ENCODE peak calls at places on chromosomes 16 and 17, in six cellular contexts. One of them, this sample, is unnamed.

GRCh38 chr17:44212507-44213402 is 6.7 kb downstream of the UBTF start:
- DNase-seq in activated CD4-positive, alpha-beta T cell treated with anti-CD3 and anti-CD28 coated beads for 1 hour: no peak
- DNase-seq in stimulated activated CD4-positive, alpha-beta T cell treated with anti-CD3 and anti-CD28 coated beads, Interleukin-4, amount 100 ng/mL, for 24 hours: no peak
- DNase-seq in cardiac fibroblast: no peak
- DNase-seq in stimulated activated naive B cell treated with anti-CD40 and anti-IgM and Interleukin-4, amounts not matched to agents 10 μg/mL and 1 μg/mL and 100 μg/mL, for 72 hours: no peak
- DNase-seq in mammary epithelial cell: no peak
- DNase-seq in this sample: no peak

GRCh38 chr17:82477934-82478333 is 19.4 kb downstream of the NARF start:
- DNase-seq in cardiac fibroblast: no peak
- DNase-seq in mammary epithelial cell: no peak
- DNase-seq in stimulated activated naive B cell treated with anti-CD40 and anti-IgM and Interleukin-4, amounts not matched to agents 10 μg/mL and 1 μg/mL and 100 μg/mL, for 72 hours: no peak
- DNase-seq in stimulated activated CD4-positive, alpha-beta T cell treated with anti-CD3 and anti-CD28 coated beads, Interleukin-4, amount 100 ng/mL, for 24 hours: no peak
- DNase-seq in activated CD4-positive, alpha-beta T cell treated with anti-CD3 and anti-CD28 coated beads for 1 hour: no peak
- DNase-seq in this sample: no peak

GRCh38 chr17:19579867-19580565 is 46.4 kb downstream of the SLC47A1 start:
- DNase-seq in stimulated activated naive B cell treated with anti-CD40 and anti-IgM and Interleukin-4, amounts not matched to agents 10 μg/mL and 1 μg/mL and 100 μg/mL, for 72 hours: no peak
- DNase-seq in mammary epithelial cell: no peak
- DNase-seq in stimulated activated CD4-positive, alpha-beta T cell treated with anti-CD3 and anti-CD28 coated beads, Interleukin-4, amount 100 ng/mL, for 24 hours: no peak
- DNase-seq in activated CD4-positive, alpha-beta T cell treated with anti-CD3 and anti-CD28 coated beads for 1 hour: no peak
- DNase-seq in cardiac fibroblast: peak
- DNase-seq in this sample: no peak

GRCh38 chr17:48647103-48647963 is 21.2 kb upstream of the HOXB9 start:
- DNase-seq in activated CD4-positive, alpha-beta T cell treated with anti-CD3 and anti-CD28 coated beads for 1 hour: no peak
- DNase-seq in mammary epithelial cell: no peak
- DNase-seq in stimulated activated CD4-positive, alpha-beta T cell treated with anti-CD3 and anti-CD28 coated beads, Interleukin-4, amount 100 ng/mL, for 24 hours: no peak
- DNase-seq in stimulated activated naive B cell treated with anti-CD40 and anti-IgM and Interleukin-4, amounts not matched to agents 10 μg/mL and 1 μg/mL and 100 μg/mL, for 72 hours: no peak
- DNase-seq in cardiac fibroblast: no peak
- DNase-seq in this sample: no peak

GRCh38 chr17:13407381-13407780 is 194.3 kb downstream of the HS3ST3A1 start:
- DNase-seq in mammary epithelial cell: no peak
- DNase-seq in cardiac fibroblast: no peak
- DNase-seq in stimulated activated naive B cell treated with anti-CD40 and anti-IgM and Interleukin-4, amounts not matched to agents 10 μg/mL and 1 μg/mL and 100 μg/mL, for 72 hours: no peak
- DNase-seq in stimulated activated CD4-positive, alpha-beta T cell treated with anti-CD3 and anti-CD28 coated beads, Interleukin-4, amount 100 ng/mL, for 24 hours: no peak
- DNase-seq in activated CD4-positive, alpha-beta T cell treated with anti-CD3 and anti-CD28 coated beads for 1 hour: no peak
- DNase-seq in this sample: no peak

GRCh38 chr17:17044846-17045561 is 2.7 kb downstream of the MPRIP start:
- DNase-seq in cardiac fibroblast: peak
- DNase-seq in mammary epithelial cell: peak
- DNase-seq in stimulated activated naive B cell treated with anti-CD40 and anti-IgM and Interleukin-4, amounts not matched to agents 10 μg/mL and 1 μg/mL and 100 μg/mL, for 72 hours: no peak
- DNase-seq in activated CD4-positive, alpha-beta T cell treated with anti-CD3 and anti-CD28 coated beads for 1 hour: no peak
- DNase-seq in stimulated activated CD4-positive, alpha-beta T cell treated with anti-CD3 and anti-CD28 coated beads, Interleukin-4, amount 100 ng/mL, for 24 hours: no peak
- DNase-seq in this sample: no peak

GRCh38 chr16:27779719-27780161 is 229.8 kb downstream of the KATNIP start:
- DNase-seq in stimulated activated naive B cell treated with anti-CD40 and anti-IgM and Interleukin-4, amounts not matched to agents 10 μg/mL and 1 μg/mL and 100 μg/mL, for 72 hours: no peak
- DNase-seq in stimulated activated CD4-positive, alpha-beta T cell treated with anti-CD3 and anti-CD28 coated beads, Interleukin-4, amount 100 ng/mL, for 24 hours: no peak
- DNase-seq in cardiac fibroblast: peak
- DNase-seq in mammary epithelial cell: peak
- DNase-seq in activated CD4-positive, alpha-beta T cell treated with anti-CD3 and anti-CD28 coated beads for 1 hour: no peak
- DNase-seq in this sample: no peak

GRCh38 chr16:57039148-57039812 is 49.9 kb downstream of the NLRC5 start:
- DNase-seq in stimulated activated CD4-positive, alpha-beta T cell treated with anti-CD3 and anti-CD28 coated beads, Interleukin-4, amount 100 ng/mL, for 24 hours: peak
- DNase-seq in stimulated activated naive B cell treated with anti-CD40 and anti-IgM and Interleukin-4, amounts not matched to agents 10 μg/mL and 1 μg/mL and 100 μg/mL, for 72 hours: no peak
- DNase-seq in activated CD4-positive, alpha-beta T cell treated with anti-CD3 and anti-CD28 coated beads for 1 hour: no peak
- DNase-seq in mammary epithelial cell: no peak
- DNase-seq in cardiac fibroblast: peak
- DNase-seq in this sample: no peak

GRCh38 chr17:82648761-82649474 is 674 bp upstream of the WDR45B start:
- DNase-seq in stimulated activated CD4-positive, alpha-beta T cell treated with anti-CD3 and anti-CD28 coated beads, Interleukin-4, amount 100 ng/mL, for 24 hours: peak
- DNase-seq in activated CD4-positive, alpha-beta T cell treated with anti-CD3 and anti-CD28 coated beads for 1 hour: no peak
- DNase-seq in stimulated activated naive B cell treated with anti-CD40 and anti-IgM and Interleukin-4, amounts not matched to agents 10 μg/mL and 1 μg/mL and 100 μg/mL, for 72 hours: peak
- DNase-seq in mammary epithelial cell: no peak
- DNase-seq in cardiac fibroblast: no peak
- DNase-seq in this sample: peak

GRCh38 chr16:85363427-85363826 is 249.7 kb upstream of the GSE1 start:
- DNase-seq in cardiac fibroblast: no peak
- DNase-seq in stimulated activated naive B cell treated with anti-CD40 and anti-IgM and Interleukin-4, amounts not matched to agents 10 μg/mL and 1 μg/mL and 100 μg/mL, for 72 hours: no peak
- DNase-seq in mammary epithelial cell: no peak
- DNase-seq in stimulated activated CD4-positive, alpha-beta T cell treated with anti-CD3 and anti-CD28 coated beads, Interleukin-4, amount 100 ng/mL, for 24 hours: no peak
- DNase-seq in activated CD4-positive, alpha-beta T cell treated with anti-CD3 and anti-CD28 coated beads for 1 hour: no peak
- DNase-seq in this sample: no peak

GRCh38 chr17:70098030-70098429 is 23.0 kb downstream of the KCNJ16 start:
- DNase-seq in cardiac fibroblast: no peak
- DNase-seq in stimulated activated naive B cell treated with anti-CD40 and anti-IgM and Interleukin-4, amounts not matched to agents 10 μg/mL and 1 μg/mL and 100 μg/mL, for 72 hours: no peak
- DNase-seq in stimulated activated CD4-positive, alpha-beta T cell treated with anti-CD3 and anti-CD28 coated beads, Interleukin-4, amount 100 ng/mL, for 24 hours: no peak
- DNase-seq in mammary epithelial cell: no peak
- DNase-seq in activated CD4-positive, alpha-beta T cell treated with anti-CD3 and anti-CD28 coated beads for 1 hour: no peak
- DNase-seq in this sample: no peak

GRCh38 chr16:4733747-4734062 is 366 bp downstream of the ANKS3 start:
- DNase-seq in stimulated activated CD4-positive, alpha-beta T cell treated with anti-CD3 and anti-CD28 coated beads, Interleukin-4, amount 100 ng/mL, for 24 hours: peak
- DNase-seq in cardiac fibroblast: no peak
- DNase-seq in stimulated activated naive B cell treated with anti-CD40 and anti-IgM and Interleukin-4, amounts not matched to agents 10 μg/mL and 1 μg/mL and 100 μg/mL, for 72 hours: no peak
- DNase-seq in activated CD4-positive, alpha-beta T cell treated with anti-CD3 and anti-CD28 coated beads for 1 hour: no peak
- DNase-seq in mammary epithelial cell: no peak
- DNase-seq in this sample: no peak

GRCh38 chr17:80833952-80834895 is 157.4 kb upstream of the CHMP6 start:
- DNase-seq in stimulated activated naive B cell treated with anti-CD40 and anti-IgM and Interleukin-4, amounts not matched to agents 10 μg/mL and 1 μg/mL and 100 μg/mL, for 72 hours: no peak
- DNase-seq in mammary epithelial cell: no peak
- DNase-seq in activated CD4-positive, alpha-beta T cell treated with anti-CD3 and anti-CD28 coated beads for 1 hour: no peak
- DNase-seq in stimulated activated CD4-positive, alpha-beta T cell treated with anti-CD3 and anti-CD28 coated beads, Interleukin-4, amount 100 ng/mL, for 24 hours: no peak
- DNase-seq in cardiac fibroblast: peak
- DNase-seq in this sample: peak

GRCh38 chr17:44913676-44914075 is 1.6 kb downstream of the GFAP start:
- DNase-seq in activated CD4-positive, alpha-beta T cell treated with anti-CD3 and anti-CD28 coated beads for 1 hour: no peak
- DNase-seq in stimulated activated naive B cell treated with anti-CD40 and anti-IgM and Interleukin-4, amounts not matched to agents 10 μg/mL and 1 μg/mL and 100 μg/mL, for 72 hours: no peak
- DNase-seq in cardiac fibroblast: no peak
- DNase-seq in stimulated activated CD4-positive, alpha-beta T cell treated with anti-CD3 and anti-CD28 coated beads, Interleukin-4, amount 100 ng/mL, for 24 hours: no peak
- DNase-seq in mammary epithelial cell: no peak
- DNase-seq in this sample: no peak

GRCh38 chr17:82301916-82302497 is 15.4 kb downstream of the CD7 start:
- DNase-seq in activated CD4-positive, alpha-beta T cell treated with anti-CD3 and anti-CD28 coated beads for 1 hour: no peak
- DNase-seq in stimulated activated naive B cell treated with anti-CD40 and anti-IgM and Interleukin-4, amounts not matched to agents 10 μg/mL and 1 μg/mL and 100 μg/mL, for 72 hours: peak
- DNase-seq in mammary epithelial cell: peak
- DNase-seq in stimulated activated CD4-positive, alpha-beta T cell treated with anti-CD3 and anti-CD28 coated beads, Interleukin-4, amount 100 ng/mL, for 24 hours: peak
- DNase-seq in cardiac fibroblast: no peak
- DNase-seq in this sample: no peak

GRCh38 chr17:2899911-2900310 is 103.7 kb downstream of the RAP1GAP2 start:
- DNase-seq in mammary epithelial cell: no peak
- DNase-seq in stimulated activated naive B cell treated with anti-CD40 and anti-IgM and Interleukin-4, amounts not matched to agents 10 μg/mL and 1 μg/mL and 100 μg/mL, for 72 hours: no peak
- DNase-seq in stimulated activated CD4-positive, alpha-beta T cell treated with anti-CD3 and anti-CD28 coated beads, Interleukin-4, amount 100 ng/mL, for 24 hours: no peak
- DNase-seq in activated CD4-positive, alpha-beta T cell treated with anti-CD3 and anti-CD28 coated beads for 1 hour: no peak
- DNase-seq in cardiac fibroblast: no peak
- DNase-seq in this sample: no peak